ENCODE peak calls at places on chromosome 16, in five cellular contexts. X is mucosa of descending colon, Y is colonic mucosa, R is brain microvascular endothelial cell, O is AG09309. G is an unnamed sample.

GRCh38 chr16:48075398-48075797 is 80.4 kb downstream of the ABCC12 start:
- DNase-seq in X (no peak), Y (no peak), R (peak; percentile 15), O (no peak), G (no peak)

GRCh38 chr16:85449195-85449884 is 163.8 kb upstream of the GSE1 start:
- DNase-seq in X (no peak), Y (no peak), R (no peak), O (no peak), G (no peak)

GRCh38 chr16:77963185-77964044 is 58.9 kb upstream of the CLEC3A start:
- DNase-seq in X (no peak), Y (no peak), R (no peak), O (no peak), G (no peak)

GRCh38 chr16:48366165-48367093 is 18.8 kb downstream of the SIAH1 start:
- DNase-seq in X (no peak), Y (peak; percentile 65), R (peak; percentile 73), O (peak; percentile 89), G (no peak)

GRCh38 chr16:87240211-87241134 is 76.7 kb downstream of the C16orf95 start:
- DNase-seq in X (no peak), Y (peak; percentile 29), R (no peak), O (peak; percentile 46), G (peak; percentile 24)

GRCh38 chr16:74290356-74290755 is 6.3 kb upstream of the PSMD7 start:
- DNase-seq in X (no peak), Y (no peak), R (no peak), O (no peak), G (no peak)

GRCh38 chr16:79647586-79647985 is 47.0 kb upstream of the MAF start:
- DNase-seq in X (no peak), Y (no peak), R (no peak), O (no peak), G (no peak)

GRCh38 chr16:63289834-63290460 is 1253.7 kb upstream of the CDH8 start:
- DNase-seq in X (peak; percentile 29), Y (peak; percentile 38), R (no peak), O (no peak), G (no peak)

GRCh38 chr16:85571813-85572619 is 41.1 kb upstream of the GSE1 start:
- DNase-seq in X (no peak), Y (no peak), R (no peak), O (no peak), G (no peak)

GRCh38 chr16:50281391-50282009 is 15.1 kb downstream of the ADCY7 start:
- DNase-seq in X (peak; percentile 43), Y (no peak), R (no peak), O (no peak), G (no peak)

GRCh38 chr16:5504028-5504758 is 406.6 kb upstream of the EEF2KMT start:
- DNase-seq in X (no peak), Y (no peak), R (peak; percentile 0), O (no peak), G (no peak)

GRCh38 chr16:23223368-23223767 is 40.8 kb downstream of the SCNN1G start:
- DNase-seq in X (no peak), Y (no peak), R (no peak), O (no peak), G (no peak)

GRCh38 chr16:19299565-19299964 is 14.0 kb downstream of the CLEC19A start:
- DNase-seq in X (no peak), Y (no peak), R (no peak), O (no peak), G (no peak)

GRCh38 chr16:11497851-11498289 is 88.8 kb downstream of the LITAF start:
- DNase-seq in X (no peak), Y (no peak), R (peak; percentile 83), O (no peak), G (no peak)

GRCh38 chr16:930511-930910 is 40.3 kb downstream of the LMF1 start:
- DNase-seq in X (no peak), Y (no peak), R (no peak), O (no peak), G (no peak)

GRCh38 chr16:83952940-83953795 is at the start of gene OSGIN1:
- DNase-seq in X (peak; percentile 93), Y (peak; percentile 97), R (peak; percentile 91), O (peak; percentile 72), G (peak; percentile 76)

GRCh38 chr16:85996843-85997242 is 97.9 kb downstream of the IRF8 start:
- DNase-seq in X (no peak), Y (no peak), R (no peak), O (no peak), G (no peak)

GRCh38 chr16:84044108-84044488 is 1.5 kb upstream of the SLC38A8 start:
- DNase-seq in X (no peak), Y (no peak), R (no peak), O (no peak), G (no peak)

GRCh38 chr16:764848-765487 is 4.4 kb downstream of the MSLN start:
- DNase-seq in X (no peak), Y (no peak), R (no peak), O (no peak), G (no peak)

GRCh38 chr16:28181557-28181914 is 30.2 kb downstream of the XPO6 start:
- DNase-seq in X (no peak), Y (peak; percentile 33), R (peak; percentile 93), O (peak; percentile 79), G (peak; percentile 82)

GRCh38 chr16:728131-728889 is 1.4 kb downstream of the HAGHL start:
- DNase-seq in X (peak; percentile 81), Y (peak; percentile 77), R (peak; percentile 63), O (no peak), G (no peak)

GRCh38 chr16:11495066-11495407 is 91.7 kb downstream of the LITAF start:
- DNase-seq in X (no peak), Y (no peak), R (no peak), O (no peak), G (no peak)

GRCh38 chr16:27762441-27762840 is 212.5 kb downstream of the KATNIP start:
- DNase-seq in X (peak; percentile 0), Y (no peak), R (peak; percentile 85), O (peak; percentile 8), G (no peak)

GRCh38 chr16:50607447-50607846 is 59.3 kb downstream of the NKD1 start:
- DNase-seq in X (no peak), Y (no peak), R (no peak), O (no peak), G (no peak)

GRCh38 chr16:17149904-17150483 is 320.8 kb downstream of the XYLT1 start:
- DNase-seq in X (no peak), Y (no peak), R (no peak), O (no peak), G (no peak)

GRCh38 chr16:84643180-84643583 is 5.1 kb upstream of the KLHL36 start:
- DNase-seq in X (peak; percentile 57), Y (peak; percentile 50), R (peak; percentile 58), O (peak; percentile 81), G (peak; percentile 80)

GRCh38 chr16:2339521-2340484 is 725 bp downstream of the ABCA3 start:
- DNase-seq in X (peak; percentile 74), Y (peak; percentile 62), R (no peak), O (no peak), G (no peak)

GRCh38 chr16:3170440-3171180 is 17.4 kb upstream of the OR1F1 start:
- DNase-seq in X (no peak), Y (no peak), R (no peak), O (no peak), G (no peak)

GRCh38 chr16:85200471-85201278 is 88.4 kb upstream of the CIBAR2 start:
- DNase-seq in X (no peak), Y (no peak), R (no peak), O (no peak), G (no peak)

GRCh38 chr16:66623755-66624154 is 19.3 kb downstream of the CMTM3 start:
- DNase-seq in X (no peak), Y (no peak), R (no peak), O (no peak), G (no peak)

GRCh38 chr16:27894441-27894840 is 169.1 kb downstream of the GSG1L start:
- DNase-seq in X (no peak), Y (no peak), R (no peak), O (no peak), G (no peak)

DNA sequence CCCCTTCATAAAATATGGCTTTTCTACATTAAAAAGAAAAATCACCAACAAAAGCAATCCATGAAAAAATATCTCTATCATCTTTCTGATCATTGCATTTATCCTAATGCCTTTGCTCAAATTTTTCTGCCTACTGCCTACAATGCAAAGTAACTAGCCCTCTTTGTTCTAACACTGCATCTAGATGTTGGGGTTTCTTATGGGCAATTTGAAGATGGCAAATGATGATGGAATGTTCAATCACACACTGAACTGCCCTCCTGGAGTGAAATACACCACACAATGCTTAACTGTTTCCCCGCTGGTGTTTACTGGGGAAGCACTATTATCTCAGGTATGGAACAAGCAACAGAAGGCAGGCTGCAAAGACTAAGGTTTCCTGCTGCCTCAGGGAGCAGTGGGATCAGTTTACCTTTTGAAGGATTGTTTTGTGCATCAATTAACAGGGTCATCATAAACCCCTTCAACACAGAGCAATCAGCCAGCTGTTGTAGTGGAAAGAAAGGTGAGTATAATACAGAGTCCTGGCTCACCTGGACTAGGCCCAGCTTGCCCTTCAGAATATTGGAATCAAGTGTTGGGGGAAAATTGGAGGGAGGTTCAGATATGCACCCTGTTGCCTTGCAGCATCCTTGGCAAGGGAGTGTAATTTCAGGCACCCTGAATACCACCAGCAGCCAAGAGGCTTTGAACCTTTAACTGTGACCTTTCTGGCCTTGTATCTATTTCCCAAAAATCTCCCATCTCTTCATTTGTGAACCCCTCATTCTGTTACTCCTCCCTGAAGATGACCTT is 105.4 kb upstream of the CDH11 start:
- DNase-seq in X (no peak), Y (no peak), R (no peak), O (no peak), G (no peak)
- TF ChIP-seq CTCF in X (no peak), Y (no peak), R (no peak), O (no peak), G (no peak)

GRCh38 chr16:55000595-55000994 is 69.9 kb downstream of the IRX5 start:
- DNase-seq in X (no peak), Y (no peak), R (peak; percentile 56), O (peak; percentile 35), G (no peak)
- H3K4me3 ChIP-seq in X (no peak overlapping the region), Y (no peak overlapping the region), R (no peak overlapping the region), O (no peak overlapping the region), G (no peak overlapping the region)

DNA sequence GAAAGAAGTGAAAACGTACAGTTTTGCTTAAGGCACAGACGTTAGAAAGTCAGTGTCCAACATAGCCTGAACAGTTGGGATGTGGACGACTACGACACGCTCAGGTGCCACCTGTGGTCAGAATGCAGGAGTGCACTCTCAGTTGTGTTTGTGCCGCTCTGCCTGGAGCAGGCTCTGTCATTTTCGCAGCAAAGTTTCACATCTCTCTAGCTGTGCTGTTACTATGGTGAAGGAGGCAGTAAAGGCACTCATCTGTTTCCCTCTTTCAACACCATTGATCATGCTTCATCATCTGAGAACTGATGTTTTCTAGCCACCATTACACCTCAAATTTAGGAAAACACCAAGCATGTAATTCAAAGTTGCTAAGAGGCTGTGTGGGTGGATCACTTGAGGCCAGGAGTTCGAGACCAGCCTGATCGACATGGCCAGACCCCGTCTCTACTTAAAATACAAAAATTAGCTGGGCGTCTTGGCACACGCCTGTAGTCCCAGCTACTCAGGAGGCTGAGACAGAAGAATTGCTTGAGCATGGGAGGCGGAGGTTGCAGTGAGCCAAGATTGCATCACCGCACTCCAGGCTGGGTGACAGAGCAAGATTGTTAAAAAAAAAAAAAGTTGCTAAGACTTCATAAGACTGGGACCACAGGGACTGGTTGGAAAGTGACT is 44.9 kb upstream of the DNAJA2 start:
- DNase-seq in X (peak; percentile 55), Y (peak; percentile 28), R (peak; percentile 7), O (no peak), G (no peak)
- TF ChIP-seq CTCF in X (peak; percentile 49), Y (peak; percentile 37), R (peak; percentile 59), O (peak; percentile 35), G (peak; percentile 22)

GRCh38 chr16:88973415-88974050 is 3.5 kb downstream of the CBFA2T3 start:
- DNase-seq in X (no peak), Y (no peak), R (no peak), O (no peak), G (no peak)
- H3K4me3 ChIP-seq in X (no peak overlapping the region), Y (no peak overlapping the region), R (no peak overlapping the region), O (no peak overlapping the region), G (no peak overlapping the region)

G was measured in HFF-Myc.